ENCODE peak calls at places on chromosomes 3 and 15, in eight cellular contexts. One of them, this sample, is unnamed.
A peak's percentile ranks its signal among the peaks of the same experiment; 100 is the strongest.

GRCh38 chr3:188220097-188220788 is 66.3 kb downstream of the LPP start:
- DNase-seq in body of pancreas: no peak
- DNase-seq in right lobe of liver: no peak
- DNase-seq in stomach: no peak
- DNase-seq in ovary: no peak
- DNase-seq in spleen: no peak
- DNase-seq in breast epithelium: no peak
- DNase-seq in gastrocnemius medialis: peak; percentile 74
- DNase-seq in this sample: no peak

GRCh38 chr3:24005669-24006068 is 60.6 kb downstream of the NR1D2 start:
- DNase-seq in body of pancreas: no peak
- DNase-seq in right lobe of liver: no peak
- DNase-seq in stomach: no peak
- DNase-seq in ovary: no peak
- DNase-seq in spleen: no peak
- DNase-seq in breast epithelium: no peak
- DNase-seq in gastrocnemius medialis: no peak
- DNase-seq in this sample: no peak

GRCh38 chr15:100767002-100767825 is 112.4 kb upstream of the ALDH1A3 start:
- DNase-seq in body of pancreas: no peak
- DNase-seq in right lobe of liver: no peak
- DNase-seq in stomach: no peak
- DNase-seq in ovary: no peak
- DNase-seq in spleen: peak; percentile 59
- DNase-seq in breast epithelium: peak; percentile 24
- DNase-seq in gastrocnemius medialis: no peak
- DNase-seq in this sample: no peak

GRCh38 chr15:68989876-68990754 is 24.4 kb upstream of the NOX5 start:
- DNase-seq in body of pancreas: no peak
- DNase-seq in right lobe of liver: no peak
- DNase-seq in stomach: no peak
- DNase-seq in ovary: no peak
- DNase-seq in spleen: no peak
- DNase-seq in breast epithelium: no peak
- DNase-seq in gastrocnemius medialis: no peak
- DNase-seq in this sample: no peak

GRCh38 chr3:119652306-119653033 is 7.9 kb downstream of the POPDC2 start:
- DNase-seq in body of pancreas: no peak
- DNase-seq in right lobe of liver: no peak
- DNase-seq in stomach: no peak
- DNase-seq in ovary: no peak
- DNase-seq in spleen: no peak
- DNase-seq in breast epithelium: no peak
- DNase-seq in gastrocnemius medialis: peak; percentile 99
- DNase-seq in this sample: no peak

GRCh38 chr3:70851066-70851465 is 538.6 kb upstream of the MDFIC2 start:
- DNase-seq in body of pancreas: no peak
- DNase-seq in right lobe of liver: no peak
- DNase-seq in stomach: no peak
- DNase-seq in ovary: no peak
- DNase-seq in spleen: no peak
- DNase-seq in breast epithelium: no peak
- DNase-seq in gastrocnemius medialis: no peak
- DNase-seq in this sample: no peak

GRCh38 chr15:25568751-25569150 is 129.9 kb upstream of the UBE3A start:
- DNase-seq in body of pancreas: no peak
- DNase-seq in right lobe of liver: no peak
- DNase-seq in stomach: no peak
- DNase-seq in ovary: no peak
- DNase-seq in spleen: no peak
- DNase-seq in breast epithelium: no peak
- DNase-seq in gastrocnemius medialis: peak; percentile 73
- DNase-seq in this sample: no peak

GRCh38 chr15:65068436-65068835 is 645 bp upstream of the RASL12 start:
- DNase-seq in body of pancreas: no peak
- DNase-seq in right lobe of liver: no peak
- DNase-seq in stomach: no peak
- DNase-seq in ovary: no peak
- DNase-seq in spleen: no peak
- DNase-seq in breast epithelium: no peak
- DNase-seq in gastrocnemius medialis: no peak
- DNase-seq in this sample: no peak

GRCh38 chr15:66249623-66250174 is 3.9 kb downstream of the MEGF11 start:
- DNase-seq in body of pancreas: no peak
- DNase-seq in right lobe of liver: no peak
- DNase-seq in stomach: no peak
- DNase-seq in ovary: no peak
- DNase-seq in spleen: no peak
- DNase-seq in breast epithelium: no peak
- DNase-seq in gastrocnemius medialis: no peak
- DNase-seq in this sample: no peak

GRCh38 chr3:182388506-182388905 is 404.8 kb upstream of the ATP11B start:
- DNase-seq in body of pancreas: no peak
- DNase-seq in right lobe of liver: no peak
- DNase-seq in stomach: no peak
- DNase-seq in ovary: no peak
- DNase-seq in spleen: no peak
- DNase-seq in breast epithelium: no peak
- DNase-seq in gastrocnemius medialis: no peak
- DNase-seq in this sample: no peak

GRCh38 chr3:37499061-37499785 is 324.8 kb upstream of the LRRFIP2 start:
- DNase-seq in body of pancreas: no peak
- DNase-seq in right lobe of liver: no peak
- DNase-seq in stomach: no peak
- DNase-seq in ovary: no peak
- DNase-seq in spleen: no peak
- DNase-seq in breast epithelium: no peak
- DNase-seq in gastrocnemius medialis: no peak
- DNase-seq in this sample: no peak

GRCh38 chr3:32817561-32818430 is at the start of gene TRIM71:
- DNase-seq in body of pancreas: no peak
- DNase-seq in right lobe of liver: no peak
- DNase-seq in stomach: no peak
- DNase-seq in ovary: no peak
- DNase-seq in spleen: peak; percentile 69
- DNase-seq in breast epithelium: no peak
- DNase-seq in gastrocnemius medialis: no peak
- DNase-seq in this sample: no peak

DNA sequence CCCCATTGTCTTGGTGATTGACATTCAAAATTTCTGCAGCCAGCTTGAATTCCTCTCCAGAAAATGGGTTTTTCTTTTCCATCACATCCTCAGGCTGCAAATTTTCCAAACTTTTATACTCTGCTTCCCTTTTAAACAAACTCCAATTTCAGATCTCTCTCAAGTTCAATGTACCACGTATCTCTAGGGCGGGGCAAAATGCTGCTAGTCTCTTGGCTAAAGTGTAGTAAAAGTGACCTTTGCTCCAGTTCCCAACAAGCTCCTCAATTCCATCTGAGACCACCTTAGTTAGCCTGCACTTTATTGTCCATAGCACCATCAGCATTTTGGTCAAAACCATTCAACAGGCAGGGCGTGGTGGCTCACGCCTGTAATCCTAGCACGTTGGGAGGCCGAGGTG is 46.6 kb downstream of the NIPA2 start:
- DNase-seq in body of pancreas: no peak
- DNase-seq in right lobe of liver: no peak
- DNase-seq in stomach: no peak
- DNase-seq in ovary: no peak
- DNase-seq in spleen: no peak
- DNase-seq in breast epithelium: no peak
- DNase-seq in gastrocnemius medialis: no peak
- DNase-seq in this sample: no peak
- H3K36me3 ChIP-seq in body of pancreas: peaks cover 13% of the 10 kb centered on the region
- H3K36me3 ChIP-seq in right lobe of liver: peaks cover 6% of the 10 kb centered on the region
- H3K36me3 ChIP-seq in stomach: peaks cover 37% of the 10 kb centered on the region
- H3K36me3 ChIP-seq in ovary: no peaks in the 10 kb centered on the region
- H3K36me3 ChIP-seq in spleen: peaks cover 44% of the 10 kb centered on the region
- H3K36me3 ChIP-seq in breast epithelium: peaks cover 9% of the 10 kb centered on the region
- H3K36me3 ChIP-seq in gastrocnemius medialis: no peaks in the 10 kb centered on the region
- H3K36me3 ChIP-seq in this sample: peaks cover 11% of the 10 kb centered on the region

DNA sequence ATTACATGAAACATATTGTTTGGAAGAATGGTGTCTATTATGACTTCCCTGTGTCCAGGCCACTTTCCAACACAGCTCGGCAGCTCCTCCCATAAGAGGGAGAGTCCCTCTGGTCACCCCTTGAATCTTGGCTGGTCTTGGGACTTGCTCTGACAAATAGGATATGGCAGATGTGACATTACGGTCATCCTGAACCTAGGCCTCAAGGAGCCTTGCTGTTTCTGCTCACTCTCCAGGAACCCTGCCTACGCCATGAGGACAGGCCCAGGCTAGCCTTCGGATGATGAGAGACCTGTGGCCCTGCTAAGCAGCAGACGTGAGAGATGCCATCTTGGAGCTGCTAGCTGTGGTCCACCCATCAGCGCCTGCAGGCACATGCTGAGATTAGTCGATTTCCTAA is 71.9 kb downstream of the OXNAD1 start:
- DNase-seq in body of pancreas: no peak
- DNase-seq in right lobe of liver: no peak
- DNase-seq in stomach: no peak
- DNase-seq in ovary: no peak
- DNase-seq in spleen: no peak
- DNase-seq in breast epithelium: no peak
- DNase-seq in gastrocnemius medialis: no peak
- DNase-seq in this sample: no peak
- TF ChIP-seq POLR2A in body of pancreas: no peak
- TF ChIP-seq POLR2A in right lobe of liver: no peak
- TF ChIP-seq POLR2A in stomach: no peak
- TF ChIP-seq POLR2A in ovary: no peak
- TF ChIP-seq POLR2A in spleen: no peak
- TF ChIP-seq POLR2A in breast epithelium: no peak
- TF ChIP-seq POLR2A in gastrocnemius medialis: no peak
- TF ChIP-seq POLR2A in this sample: no peak

DNA sequence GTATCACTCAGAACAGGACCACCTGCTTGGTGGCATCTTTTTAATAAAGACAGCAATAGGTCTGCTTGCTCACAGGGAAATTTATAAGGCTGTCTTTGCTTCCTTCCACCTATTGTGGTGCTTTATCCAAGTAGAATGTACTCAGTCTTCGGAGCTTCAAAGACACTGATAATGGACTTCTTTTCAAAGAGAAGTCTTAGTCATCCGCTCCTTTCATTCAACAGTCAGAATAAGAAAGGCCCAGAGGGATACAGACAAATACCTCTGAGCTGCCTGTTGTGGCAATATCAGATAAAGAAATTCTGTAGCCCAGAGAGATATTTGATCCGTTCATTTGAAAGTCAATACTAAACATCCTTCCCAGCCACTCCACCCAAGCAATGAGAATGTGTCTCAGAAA is 110.1 kb downstream of the FHIT start:
- DNase-seq in body of pancreas: no peak
- DNase-seq in right lobe of liver: no peak
- DNase-seq in stomach: no peak
- DNase-seq in ovary: no peak
- DNase-seq in spleen: no peak
- DNase-seq in breast epithelium: no peak
- DNase-seq in gastrocnemius medialis: no peak
- DNase-seq in this sample: no peak
- H3K4me3 ChIP-seq in body of pancreas: no peak overlapping the region
- H3K4me3 ChIP-seq in right lobe of liver: no peak overlapping the region
- H3K4me3 ChIP-seq in stomach: no peak overlapping the region
- H3K4me3 ChIP-seq in ovary: no peak overlapping the region
- H3K4me3 ChIP-seq in spleen: no peak overlapping the region
- H3K4me3 ChIP-seq in breast epithelium: no peak overlapping the region
- H3K4me3 ChIP-seq in gastrocnemius medialis: no peak overlapping the region
- H3K4me3 ChIP-seq in this sample: no peak overlapping the region

DNA sequence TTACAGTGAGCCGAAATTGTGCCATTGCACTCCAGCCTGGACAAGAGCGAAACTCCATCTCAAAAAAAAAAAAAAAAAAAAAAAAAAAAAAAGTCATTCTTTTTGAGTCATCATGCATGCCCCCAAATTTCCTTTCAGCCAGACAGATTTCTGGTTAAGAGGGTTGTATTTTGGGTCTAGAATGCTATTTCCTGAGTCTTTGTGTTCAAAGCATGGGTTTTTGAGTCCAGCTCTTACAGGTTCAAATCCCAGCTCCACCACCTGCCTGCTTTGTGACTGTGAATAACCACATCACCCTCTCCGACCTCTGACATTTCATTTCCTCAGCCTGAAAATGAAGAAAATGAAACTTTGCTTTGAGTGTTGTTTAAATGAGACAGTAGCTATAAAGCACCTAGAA is 9.3 kb upstream of the C15orf61 start:
- DNase-seq in body of pancreas: no peak
- DNase-seq in right lobe of liver: no peak
- DNase-seq in stomach: no peak
- DNase-seq in ovary: no peak
- DNase-seq in spleen: no peak
- DNase-seq in breast epithelium: no peak
- DNase-seq in gastrocnemius medialis: no peak
- DNase-seq in this sample: no peak
- H3K36me3 ChIP-seq in body of pancreas: peaks cover 2% of the 10 kb centered on the region
- H3K36me3 ChIP-seq in right lobe of liver: no peaks in the 10 kb centered on the region
- H3K36me3 ChIP-seq in stomach: peaks cover 5% of the 10 kb centered on the region
- H3K36me3 ChIP-seq in ovary: no peaks in the 10 kb centered on the region
- H3K36me3 ChIP-seq in spleen: peaks cover 53% of the 10 kb centered on the region
- H3K36me3 ChIP-seq in breast epithelium: no peaks in the 10 kb centered on the region
- H3K36me3 ChIP-seq in gastrocnemius medialis: no peaks in the 10 kb centered on the region
- H3K36me3 ChIP-seq in this sample: peaks cover 2% of the 10 kb centered on the region

GRCh38 chr3:117102441-117102840 is 392.9 kb downstream of the TUSC7 start:
- DNase-seq in body of pancreas: no peak
- DNase-seq in right lobe of liver: no peak
- DNase-seq in stomach: no peak
- DNase-seq in ovary: no peak
- DNase-seq in spleen: no peak
- DNase-seq in breast epithelium: no peak
- DNase-seq in gastrocnemius medialis: no peak
- DNase-seq in this sample: no peak

GRCh38 chr3:117104381-117104780 is 394.8 kb downstream of the TUSC7 start:
- DNase-seq in body of pancreas: no peak
- DNase-seq in right lobe of liver: no peak
- DNase-seq in stomach: no peak
- DNase-seq in ovary: no peak
- DNase-seq in spleen: no peak
- DNase-seq in breast epithelium: no peak
- DNase-seq in gastrocnemius medialis: no peak
- DNase-seq in this sample: no peak

GRCh38 chr3:117104792-117105191 is 395.2 kb downstream of the TUSC7 start:
- DNase-seq in body of pancreas: no peak
- DNase-seq in right lobe of liver: no peak
- DNase-seq in stomach: no peak
- DNase-seq in ovary: no peak
- DNase-seq in spleen: no peak
- DNase-seq in breast epithelium: no peak
- DNase-seq in gastrocnemius medialis: no peak
- DNase-seq in this sample: no peak

GRCh38 chr3:117101697-117102096 is 392.1 kb downstream of the TUSC7 start:
- DNase-seq in body of pancreas: no peak
- DNase-seq in right lobe of liver: no peak
- DNase-seq in stomach: no peak
- DNase-seq in ovary: no peak
- DNase-seq in spleen: no peak
- DNase-seq in breast epithelium: no peak
- DNase-seq in gastrocnemius medialis: no peak
- DNase-seq in this sample: no peak

GRCh38 chr3:117103645-117104044 is 394.1 kb downstream of the TUSC7 start:
- DNase-seq in body of pancreas: no peak
- DNase-seq in right lobe of liver: no peak
- DNase-seq in stomach: no peak
- DNase-seq in ovary: no peak
- DNase-seq in spleen: no peak
- DNase-seq in breast epithelium: no peak
- DNase-seq in gastrocnemius medialis: no peak
- DNase-seq in this sample: no peak
- TF ChIP-seq POLR2A in body of pancreas: no peak
- TF ChIP-seq POLR2A in right lobe of liver: no peak
- TF ChIP-seq POLR2A in stomach: no peak
- TF ChIP-seq POLR2A in ovary: no peak
- TF ChIP-seq POLR2A in spleen: no peak
- TF ChIP-seq POLR2A in breast epithelium: no peak
- TF ChIP-seq POLR2A in gastrocnemius medialis: no peak
- TF ChIP-seq POLR2A in this sample: no peak

This sample was measured in prostate gland.